ENCODE peak calls at places on chromosomes 11 and 22, in eight cellular contexts. One of them, this sample, is unnamed.

GRCh38 chr11:16780698-16781550 is 42.5 kb downstream of the C11orf58 start:
- DNase-seq in MM.1S: no peak
- DNase-seq in stomach: peak
- DNase-seq in AG04450: no peak
- DNase-seq in gastrocnemius medialis: no peak
- DNase-seq in Peyer's patch: no peak
- DNase-seq in esophagus squamous epithelium: no peak
- DNase-seq in left ventricle myocardium inferior: no peak
- DNase-seq in this sample: no peak

GRCh38 chr11:128603003-128603715 is 15.8 kb upstream of the ETS1 start:
- DNase-seq in MM.1S: no peak
- DNase-seq in stomach: no peak
- DNase-seq in AG04450: no peak
- DNase-seq in gastrocnemius medialis: no peak
- DNase-seq in Peyer's patch: no peak
- DNase-seq in esophagus squamous epithelium: no peak
- DNase-seq in left ventricle myocardium inferior: no peak
- DNase-seq in this sample: no peak

GRCh38 chr22:46303347-46303965 is 6.8 kb downstream of the GTSE1 start:
- DNase-seq in MM.1S: no peak
- DNase-seq in stomach: no peak
- DNase-seq in AG04450: no peak
- DNase-seq in gastrocnemius medialis: no peak
- DNase-seq in Peyer's patch: no peak
- DNase-seq in esophagus squamous epithelium: no peak
- DNase-seq in left ventricle myocardium inferior: no peak
- DNase-seq in this sample: no peak

GRCh38 chr22:25357056-25357455 is 137.6 kb downstream of the CRYBB2 start:
- DNase-seq in MM.1S: no peak
- DNase-seq in stomach: no peak
- DNase-seq in AG04450: no peak
- DNase-seq in gastrocnemius medialis: no peak
- DNase-seq in Peyer's patch: peak
- DNase-seq in esophagus squamous epithelium: no peak
- DNase-seq in left ventricle myocardium inferior: no peak
- DNase-seq in this sample: no peak

GRCh38 chr11:94376841-94377240 is 24.4 kb downstream of the GPR83 start:
- DNase-seq in MM.1S: no peak
- DNase-seq in stomach: no peak
- DNase-seq in AG04450: no peak
- DNase-seq in gastrocnemius medialis: no peak
- DNase-seq in Peyer's patch: no peak
- DNase-seq in esophagus squamous epithelium: no peak
- DNase-seq in left ventricle myocardium inferior: no peak
- DNase-seq in this sample: no peak

GRCh38 chr11:57361926-57362325 is 19.0 kb downstream of the PRG3 start:
- DNase-seq in MM.1S: no peak
- DNase-seq in stomach: no peak
- DNase-seq in AG04450: no peak
- DNase-seq in gastrocnemius medialis: no peak
- DNase-seq in Peyer's patch: no peak
- DNase-seq in esophagus squamous epithelium: no peak
- DNase-seq in left ventricle myocardium inferior: no peak
- DNase-seq in this sample: no peak

GRCh38 chr11:3878036-3878584 is 22.6 kb downstream of the STIM1 start:
- DNase-seq in MM.1S: no peak
- DNase-seq in stomach: no peak
- DNase-seq in AG04450: no peak
- DNase-seq in gastrocnemius medialis: no peak
- DNase-seq in Peyer's patch: no peak
- DNase-seq in esophagus squamous epithelium: no peak
- DNase-seq in left ventricle myocardium inferior: no peak
- DNase-seq in this sample: no peak

GRCh38 chr11:12864316-12865156 is 144.6 kb upstream of the RASSF10 start:
- DNase-seq in MM.1S: no peak
- DNase-seq in stomach: peak
- DNase-seq in AG04450: peak
- DNase-seq in gastrocnemius medialis: no peak
- DNase-seq in Peyer's patch: no peak
- DNase-seq in esophagus squamous epithelium: no peak
- DNase-seq in left ventricle myocardium inferior: no peak
- DNase-seq in this sample: no peak

GRCh38 chr11:14422052-14422813 is 63.2 kb upstream of the RRAS2 start:
- DNase-seq in MM.1S: no peak
- DNase-seq in stomach: peak
- DNase-seq in AG04450: peak
- DNase-seq in gastrocnemius medialis: peak
- DNase-seq in Peyer's patch: peak
- DNase-seq in esophagus squamous epithelium: peak
- DNase-seq in left ventricle myocardium inferior: peak
- DNase-seq in this sample: peak

GRCh38 chr11:84969103-84969502 is 658.0 kb downstream of the DLG2 start:
- DNase-seq in MM.1S: no peak
- DNase-seq in stomach: no peak
- DNase-seq in AG04450: no peak
- DNase-seq in gastrocnemius medialis: no peak
- DNase-seq in Peyer's patch: no peak
- DNase-seq in esophagus squamous epithelium: no peak
- DNase-seq in left ventricle myocardium inferior: no peak
- DNase-seq in this sample: no peak

GRCh38 chr11:119897576-119897975 is 168.6 kb upstream of the NECTIN1 start:
- DNase-seq in MM.1S: no peak
- DNase-seq in stomach: no peak
- DNase-seq in AG04450: no peak
- DNase-seq in gastrocnemius medialis: no peak
- DNase-seq in Peyer's patch: peak
- DNase-seq in esophagus squamous epithelium: no peak
- DNase-seq in left ventricle myocardium inferior: no peak
- DNase-seq in this sample: no peak

GRCh38 chr22:48587236-48587865 is 1240.3 kb downstream of the BRD1 start:
- DNase-seq in MM.1S: no peak
- DNase-seq in stomach: no peak
- DNase-seq in AG04450: no peak
- DNase-seq in gastrocnemius medialis: no peak
- DNase-seq in Peyer's patch: no peak
- DNase-seq in esophagus squamous epithelium: no peak
- DNase-seq in left ventricle myocardium inferior: no peak
- DNase-seq in this sample: no peak

GRCh38 chr22:22811016-22812009 is 76.3 kb upstream of the IGLL5 start:
- DNase-seq in MM.1S: no peak
- DNase-seq in stomach: no peak
- DNase-seq in AG04450: no peak
- DNase-seq in gastrocnemius medialis: no peak
- DNase-seq in Peyer's patch: no peak
- DNase-seq in esophagus squamous epithelium: no peak
- DNase-seq in left ventricle myocardium inferior: no peak
- DNase-seq in this sample: no peak

GRCh38 chr11:3903207-3903896 is 47.9 kb downstream of the STIM1 start:
- DNase-seq in MM.1S: no peak
- DNase-seq in stomach: no peak
- DNase-seq in AG04450: no peak
- DNase-seq in gastrocnemius medialis: no peak
- DNase-seq in Peyer's patch: no peak
- DNase-seq in esophagus squamous epithelium: no peak
- DNase-seq in left ventricle myocardium inferior: no peak
- DNase-seq in this sample: no peak

GRCh38 chr22:42785706-42786499 is 65.2 kb upstream of the A4GALT start:
- DNase-seq in MM.1S: no peak
- DNase-seq in stomach: no peak
- DNase-seq in AG04450: no peak
- DNase-seq in gastrocnemius medialis: no peak
- DNase-seq in Peyer's patch: no peak
- DNase-seq in esophagus squamous epithelium: no peak
- DNase-seq in left ventricle myocardium inferior: no peak
- DNase-seq in this sample: no peak

GRCh38 chr22:40898850-40899357 is 37.0 kb upstream of the DNAJB7 start:
- DNase-seq in MM.1S: peak
- DNase-seq in stomach: no peak
- DNase-seq in AG04450: peak
- DNase-seq in gastrocnemius medialis: no peak
- DNase-seq in Peyer's patch: no peak
- DNase-seq in esophagus squamous epithelium: no peak
- DNase-seq in left ventricle myocardium inferior: no peak
- DNase-seq in this sample: no peak

GRCh38 chr11:103055174-103055890 is 36.6 kb downstream of the DCUN1D5 start:
- DNase-seq in MM.1S: peak
- DNase-seq in stomach: no peak
- DNase-seq in AG04450: peak
- DNase-seq in gastrocnemius medialis: no peak
- DNase-seq in Peyer's patch: no peak
- DNase-seq in esophagus squamous epithelium: no peak
- DNase-seq in left ventricle myocardium inferior: no peak
- DNase-seq in this sample: no peak

GRCh38 chr22:45640941-45641621 is 30.6 kb upstream of the ATXN10 start:
- DNase-seq in MM.1S: no peak
- DNase-seq in stomach: no peak
- DNase-seq in AG04450: no peak
- DNase-seq in gastrocnemius medialis: no peak
- DNase-seq in Peyer's patch: no peak
- DNase-seq in esophagus squamous epithelium: no peak
- DNase-seq in left ventricle myocardium inferior: no peak
- DNase-seq in this sample: no peak

GRCh38 chr11:61754534-61755482 is 2.4 kb downstream of the MYRF start:
- DNase-seq in MM.1S: no peak
- DNase-seq in stomach: peak
- DNase-seq in AG04450: no peak
- DNase-seq in gastrocnemius medialis: no peak
- DNase-seq in Peyer's patch: no peak
- DNase-seq in esophagus squamous epithelium: no peak
- DNase-seq in left ventricle myocardium inferior: no peak
- DNase-seq in this sample: no peak

GRCh38 chr22:37884420-37884819 is 21.7 kb upstream of the MICALL1 start:
- DNase-seq in MM.1S: no peak
- DNase-seq in stomach: no peak
- DNase-seq in AG04450: no peak
- DNase-seq in gastrocnemius medialis: no peak
- DNase-seq in Peyer's patch: no peak
- DNase-seq in esophagus squamous epithelium: no peak
- DNase-seq in left ventricle myocardium inferior: no peak
- DNase-seq in this sample: no peak

GRCh38 chr11:35061516-35062440 is 77.2 kb upstream of the CD44 start:
- DNase-seq in MM.1S: no peak
- DNase-seq in stomach: no peak
- DNase-seq in AG04450: no peak
- DNase-seq in gastrocnemius medialis: no peak
- DNase-seq in Peyer's patch: no peak
- DNase-seq in esophagus squamous epithelium: no peak
- DNase-seq in left ventricle myocardium inferior: no peak
- DNase-seq in this sample: no peak

GRCh38 chr11:6520265-6520664 is 23.2 kb downstream of the DNHD1 start:
- DNase-seq in MM.1S: no peak
- DNase-seq in stomach: no peak
- DNase-seq in AG04450: no peak
- DNase-seq in gastrocnemius medialis: no peak
- DNase-seq in Peyer's patch: no peak
- DNase-seq in esophagus squamous epithelium: no peak
- DNase-seq in left ventricle myocardium inferior: no peak
- DNase-seq in this sample: no peak

GRCh38 chr11:6516865-6517264 is 19.8 kb downstream of the DNHD1 start:
- DNase-seq in MM.1S: no peak
- DNase-seq in stomach: no peak
- DNase-seq in AG04450: no peak
- DNase-seq in gastrocnemius medialis: no peak
- DNase-seq in Peyer's patch: no peak
- DNase-seq in esophagus squamous epithelium: no peak
- DNase-seq in left ventricle myocardium inferior: no peak
- DNase-seq in this sample: no peak
- H3K4me3 ChIP-seq in MM.1S: no peak
- H3K4me3 ChIP-seq in stomach: no peak
- H3K4me3 ChIP-seq in AG04450: no peak
- H3K4me3 ChIP-seq in gastrocnemius medialis: no peak
- H3K4me3 ChIP-seq in Peyer's patch: no peak
- H3K4me3 ChIP-seq in esophagus squamous epithelium: no peak
- H3K4me3 ChIP-seq in left ventricle myocardium inferior: no peak
- H3K4me3 ChIP-seq in this sample: no peak

GRCh38 chr11:109033627-109034340 is 368.9 kb downstream of the DDX10 start:
- DNase-seq in MM.1S: no peak
- DNase-seq in stomach: no peak
- DNase-seq in AG04450: peak
- DNase-seq in gastrocnemius medialis: no peak
- DNase-seq in Peyer's patch: no peak
- DNase-seq in esophagus squamous epithelium: no peak
- DNase-seq in left ventricle myocardium inferior: no peak
- DNase-seq in this sample: no peak
- H3K27ac ChIP-seq in MM.1S: no peak
- H3K27ac ChIP-seq in stomach: no peak
- H3K27ac ChIP-seq in AG04450: no peak
- H3K27ac ChIP-seq in gastrocnemius medialis: no peak
- H3K27ac ChIP-seq in Peyer's patch: no peak
- H3K27ac ChIP-seq in esophagus squamous epithelium: no peak
- H3K27ac ChIP-seq in left ventricle myocardium inferior: no peak
- H3K27ac ChIP-seq in this sample: no peak

DNA sequence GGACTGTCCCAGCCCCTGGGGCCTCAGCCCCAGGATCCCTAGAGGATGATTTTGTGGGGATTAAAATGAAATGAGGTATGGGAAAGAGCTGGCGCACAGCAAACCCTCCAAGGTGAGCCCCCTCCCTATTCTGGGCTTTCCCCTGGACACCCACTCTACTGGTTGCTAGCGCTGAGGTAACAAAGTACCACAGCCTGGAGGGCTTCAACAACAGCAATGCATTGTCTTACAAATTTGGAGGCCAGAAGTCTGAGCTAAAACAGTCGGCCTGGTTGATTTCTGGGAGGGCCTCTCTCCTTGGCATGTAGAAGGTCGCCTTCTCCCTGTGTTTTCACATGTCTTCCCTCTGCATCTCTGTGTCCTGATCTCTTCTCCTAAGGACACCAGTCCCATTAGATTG is 913.6 kb downstream of the NTM start:
- DNase-seq in MM.1S: no peak
- DNase-seq in stomach: no peak
- DNase-seq in AG04450: no peak
- DNase-seq in gastrocnemius medialis: no peak
- DNase-seq in Peyer's patch: no peak
- DNase-seq in esophagus squamous epithelium: no peak
- DNase-seq in left ventricle myocardium inferior: no peak
- DNase-seq in this sample: no peak
- TF ChIP-seq CTCF in MM.1S: no peak
- TF ChIP-seq CTCF in stomach: no peak
- TF ChIP-seq CTCF in AG04450: no peak
- TF ChIP-seq CTCF in gastrocnemius medialis: no peak
- TF ChIP-seq CTCF in Peyer's patch: no peak
- TF ChIP-seq CTCF in esophagus squamous epithelium: no peak
- TF ChIP-seq CTCF in left ventricle myocardium inferior: no peak
- TF ChIP-seq CTCF in this sample: no peak

DNA sequence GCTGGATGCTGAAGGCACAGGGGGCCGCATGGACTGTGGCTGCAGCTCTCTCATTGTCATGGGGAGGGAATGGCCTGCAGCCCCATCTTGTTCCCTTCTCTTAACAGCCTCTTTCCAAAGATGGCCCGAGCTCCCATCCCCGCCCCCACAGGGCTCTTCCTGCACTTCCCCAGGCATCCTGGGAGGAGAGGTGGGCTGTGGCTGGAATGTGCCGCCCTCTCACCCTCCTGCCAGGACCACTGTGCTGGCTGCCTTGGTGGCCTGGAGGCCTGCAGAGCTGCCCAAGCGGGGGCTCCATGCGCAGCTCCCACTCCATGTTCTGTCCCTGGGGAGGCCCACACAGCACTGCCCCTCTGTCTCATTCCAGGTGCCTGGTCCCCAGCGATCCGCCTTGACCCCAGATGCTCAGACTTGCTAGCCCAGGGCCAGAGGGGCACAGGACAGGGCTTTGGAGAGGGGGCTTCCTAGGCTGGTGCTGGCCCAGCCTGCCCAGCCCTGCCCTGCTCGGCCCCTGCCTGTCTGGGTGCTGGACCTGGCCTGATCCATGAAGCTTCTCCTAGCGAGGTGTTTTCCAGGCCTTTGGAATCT is 56.6 kb downstream of the RTN4R start:
- DNase-seq in MM.1S: no peak
- DNase-seq in stomach: no peak
- DNase-seq in AG04450: no peak
- DNase-seq in gastrocnemius medialis: no peak
- DNase-seq in Peyer's patch: no peak
- DNase-seq in esophagus squamous epithelium: no peak
- DNase-seq in left ventricle myocardium inferior: no peak
- DNase-seq in this sample: no peak
- H3K4me3 ChIP-seq in MM.1S: no peak
- H3K4me3 ChIP-seq in stomach: peak
- H3K4me3 ChIP-seq in AG04450: no peak
- H3K4me3 ChIP-seq in gastrocnemius medialis: no peak
- H3K4me3 ChIP-seq in Peyer's patch: no peak
- H3K4me3 ChIP-seq in esophagus squamous epithelium: no peak
- H3K4me3 ChIP-seq in left ventricle myocardium inferior: peak
- H3K4me3 ChIP-seq in this sample: no peak